ENCODE peak calls at places on chromosome 16, in five cellular contexts. P, Q, B, J and N are unnamed samples. For H3K4me1, the result is how much of the 10 kb centered on the place peaks cover.

GRCh38 chr16:72261127-72261526 is 89.2 kb upstream of the PMFBP1 start:
- DNase-seq in J (no peak), P (no peak), B (no peak), Q (no peak), N (no peak)

GRCh38 chr16:7405166-7405565 is 72.5 kb downstream of the RBFOX1 start:
- DNase-seq in J (peak), Q (no peak), B (peak), P (no peak), N (peak)

GRCh38 chr16:24700549-24701392 is 28.7 kb upstream of the TNRC6A start:
- DNase-seq in P (peak), B (peak), Q (no peak), J (peak), N (peak)

GRCh38 chr16:27499659-27500055 is 50.1 kb downstream of the GTF3C1 start:
- DNase-seq in Q (no peak), J (no peak), B (no peak), P (no peak), N (no peak)

GRCh38 chr16:75697571-75697970 is 3.7 kb downstream of the DUXB start:
- DNase-seq in Q (no peak), P (no peak), B (no peak), J (no peak), N (no peak)

GRCh38 chr16:58634265-58634802 is 4.7 kb upstream of the CNOT1 start:
- DNase-seq in P (no peak), J (no peak), B (peak), Q (no peak), N (no peak)

GRCh38 chr16:83011939-83012338 is 385.2 kb downstream of the CDH13 start:
- DNase-seq in B (no peak), Q (no peak), P (no peak), J (no peak), N (no peak)

GRCh38 chr16:74290356-74290755 is 6.3 kb upstream of the PSMD7 start:
- DNase-seq in B (no peak), J (peak), Q (no peak), P (no peak), N (no peak)

GRCh38 chr16:67156146-67156844 is 3.4 kb downstream of the TRADD start:
- DNase-seq in J (no peak), B (peak), Q (no peak), P (no peak), N (no peak)

GRCh38 chr16:47561286-47561685 is 100.2 kb downstream of the PHKB start:
- DNase-seq in Q (no peak), B (no peak), P (no peak), J (no peak), N (no peak)

GRCh38 chr16:74721716-74722115 is 21.1 kb upstream of the MLKL start:
- DNase-seq in Q (no peak), B (no peak), J (no peak), P (no peak), N (no peak)

GRCh38 chr16:88383401-88384221 is 852 bp downstream of the ZNF469 start:
- DNase-seq in J (peak), Q (no peak), P (peak), B (peak), N (peak)

GRCh38 chr16:2090819-2091721 is 43.3 kb downstream of the TSC2 start:
- DNase-seq in J (peak), P (peak), Q (no peak), B (peak), N (peak)

GRCh38 chr16:2090481-2090797 is 42.7 kb downstream of the TSC2 start:
- DNase-seq in J (no peak), B (no peak), P (no peak), Q (no peak), N (no peak)

GRCh38 chr16:2093793-2094192 is 41.9 kb downstream of the PKD1 start:
- DNase-seq in B (no peak), Q (no peak), P (no peak), J (no peak), N (no peak)

GRCh38 chr16:2091722-2092620 is 43.7 kb downstream of the PKD1 start:
- DNase-seq in B (peak), Q (no peak), P (no peak), J (no peak), N (no peak)

GRCh38 chr16:2092866-2093265 is 42.8 kb downstream of the PKD1 start:
- DNase-seq in J (no peak), Q (no peak), B (no peak), P (no peak), N (no peak)
- H3K4me1 ChIP-seq in J (under half), Q (under half), B (under half), P (under half), N (under half)

DNA sequence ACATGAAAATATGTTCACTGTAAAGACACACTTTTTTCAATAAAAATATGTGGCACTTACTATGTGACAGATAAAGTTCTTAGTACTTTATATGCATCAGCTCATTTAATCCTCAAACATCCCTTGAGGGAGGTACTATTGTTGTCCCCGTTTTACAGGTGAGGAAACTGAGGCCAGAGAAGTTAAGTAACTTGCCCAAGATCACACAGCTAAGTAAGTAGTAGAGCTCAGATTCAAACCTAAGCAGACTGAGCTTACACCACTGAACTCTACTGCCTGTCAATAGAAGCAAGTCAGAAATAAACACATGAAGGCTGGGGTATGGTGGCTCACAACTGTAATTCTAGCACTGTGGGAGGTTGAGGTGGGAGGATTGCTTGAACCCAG is 13.9 kb downstream of the CDH3 start:
- DNase-seq in Q (no peak), B (no peak), J (no peak), P (no peak), N (no peak)
- H3K4me1 ChIP-seq in Q (under half), B (under half), J (under half), P (under half), N (under half)

DNA sequence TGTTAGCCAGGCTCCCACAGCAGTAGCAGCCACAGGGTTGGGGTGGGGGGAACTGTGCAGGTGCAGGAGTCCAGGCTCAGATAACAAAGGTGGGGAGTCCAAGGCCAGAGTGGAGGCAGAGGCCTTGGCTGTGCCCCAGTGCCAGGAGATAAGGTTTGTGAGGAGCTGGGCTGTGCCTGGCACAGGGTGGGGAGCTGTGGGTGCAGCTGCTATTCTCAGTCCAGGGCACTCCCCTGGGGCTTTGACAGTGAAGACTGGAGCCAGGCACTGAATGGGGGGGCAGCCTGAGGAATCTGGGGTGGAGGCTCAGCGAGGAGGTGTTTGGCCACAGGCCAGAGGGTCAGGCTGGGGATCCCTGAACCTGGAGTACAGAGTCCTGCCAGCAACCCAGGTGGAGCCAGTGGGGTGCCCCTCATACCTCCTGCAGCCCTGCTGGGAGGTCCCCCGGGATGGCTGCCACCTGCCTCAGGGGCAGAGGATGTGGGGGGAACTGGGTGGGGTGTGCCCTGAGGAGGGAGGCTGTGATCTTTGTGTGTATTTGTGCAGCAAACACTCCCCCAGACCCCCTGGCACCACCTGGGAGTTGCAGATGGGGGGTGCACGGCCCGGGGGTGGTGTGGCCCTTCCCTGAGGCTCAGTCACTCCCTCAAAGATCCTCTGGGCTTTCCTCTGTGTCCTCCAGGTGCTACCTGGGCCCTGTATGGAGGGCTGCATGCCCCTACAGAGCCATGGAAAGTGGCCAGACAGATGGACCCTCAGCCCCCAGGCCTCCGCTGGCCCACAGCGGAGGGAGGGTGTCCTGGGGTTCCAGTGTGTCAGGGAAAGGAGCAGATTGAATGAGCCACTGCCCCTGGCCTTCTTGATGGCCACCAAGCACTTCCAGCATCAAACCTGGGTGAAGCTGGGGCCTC is 44.4 kb upstream of the SMPD3 start:
- DNase-seq in J (no peak), P (no peak), Q (no peak), B (peak), N (no peak)
- H3K4me1 ChIP-seq in J (under half), P (under half), Q (under half), B (under half), N (under half)

GRCh38 chr16:11914210-11914758 is 1.5 kb downstream of the GSPT1 start:
- DNase-seq in J (no peak), Q (peak), B (no peak), P (no peak), N (no peak)

GRCh38 chr16:11914759-11915643 is 755 bp downstream of the GSPT1 start:
- DNase-seq in B (peak), P (peak), J (peak), Q (peak), N (peak)

GRCh38 chr16:11915644-11916523 is at the start of gene GSPT1:
- DNase-seq in B (peak), Q (peak), J (peak), P (peak), N (peak)

GRCh38 chr16:11916524-11917285 is 949 bp upstream of the GSPT1 start:
- DNase-seq in B (peak), J (no peak), Q (no peak), P (peak), N (no peak)

GRCh38 chr16:11913425-11914079 is 2.2 kb downstream of the GSPT1 start:
- DNase-seq in P (peak), Q (no peak), B (peak), J (no peak), N (no peak)
- H3K4me1 ChIP-seq in P (under half), Q (under half), B (under half), J (under half), N (half or more)

DNA sequence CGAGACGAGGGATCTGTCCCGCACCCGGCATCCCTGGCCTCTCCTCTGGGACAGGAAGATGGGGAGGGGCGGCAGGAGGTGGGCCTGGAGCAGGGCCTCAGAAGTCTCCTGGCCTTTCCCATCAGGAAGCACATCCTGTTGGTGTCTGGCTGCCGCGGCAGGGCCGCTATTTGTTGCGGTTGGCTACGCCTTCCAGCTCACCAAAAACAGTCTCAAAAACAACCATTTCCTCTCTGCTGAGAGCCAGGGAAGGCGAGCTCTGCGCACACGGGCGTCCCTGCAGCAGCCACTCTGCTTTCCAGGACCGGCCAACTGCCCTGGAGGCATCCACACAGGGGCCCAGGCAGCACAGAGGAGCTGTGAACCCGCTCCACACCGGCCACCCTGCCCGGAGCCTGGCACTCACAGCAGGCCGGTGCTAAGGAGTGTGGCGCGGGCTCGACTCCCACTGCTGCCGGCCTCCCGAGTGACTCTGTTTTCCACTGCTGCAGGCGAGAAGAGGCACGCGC is at the start of gene TMEM204:
- DNase-seq in B (peak), P (peak), Q (no peak), J (peak), N (no peak)
- H3K4me1 ChIP-seq in B (under half), P (under half), Q (under half), J (half or more), N (half or more)

DNA sequence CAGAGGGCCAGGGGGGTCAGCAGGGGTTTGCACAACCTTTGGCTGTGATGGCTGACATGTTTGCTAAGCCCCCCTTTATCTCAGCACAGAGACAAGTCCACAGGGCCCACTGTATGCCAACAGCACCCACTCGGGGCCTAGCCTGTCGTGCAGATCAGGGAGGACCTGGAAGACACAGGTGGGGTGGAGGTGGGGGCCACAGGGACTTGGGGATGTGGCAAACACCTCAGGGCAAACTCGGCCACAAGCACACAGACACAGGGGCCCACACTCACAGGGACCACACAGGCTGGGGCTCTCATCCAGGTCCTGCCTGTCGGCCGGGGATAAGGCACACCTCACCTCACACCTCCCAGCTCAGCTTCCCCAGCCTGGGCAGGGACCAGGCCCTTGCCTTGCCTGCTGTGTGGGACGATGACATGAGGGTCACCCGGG is 87.9 kb downstream of the C16orf78 start:
- DNase-seq in B (no peak), Q (no peak), P (no peak), J (no peak), N (peak)
- H3K4me1 ChIP-seq in B (under half), Q (under half), P (under half), J (under half), N (under half)

GRCh38 chr16:10895053-10895946 is 18.3 kb downstream of the CIITA start:
- DNase-seq in B (peak), Q (no peak), J (peak), P (peak), N (no peak)
- H3K4me1 ChIP-seq in B (under half), Q (under half), J (under half), P (under half), N (under half)

GRCh38 chr16:87125206-87126155 is 191.7 kb downstream of the C16orf95 start:
- DNase-seq in P (no peak), Q (no peak), B (no peak), J (peak), N (no peak)
- H3K4me1 ChIP-seq in P (under half), Q (under half), B (under half), J (under half), N (under half)

GRCh38 chr16:85398688-85399582 is 214.2 kb upstream of the GSE1 start:
- DNase-seq in B (peak), Q (no peak), P (no peak), J (no peak), N (peak)
- H3K4me1 ChIP-seq in B (under half), Q (under half), P (under half), J (under half), N (under half)